ENCODE peak calls at places on chromosomes 3 and 15, in five cellular contexts. Z, Y, S, R and A are unnamed samples.
A peak's percentile ranks its signal among the peaks of the same experiment; 100 is the strongest.

GRCh38 chr3:121418182-121418581 is 127.6 kb downstream of the POLQ start:
- DNase-seq in Z (no peak), S (no peak), R (no peak), Y (no peak), A (no peak)

GRCh38 chr3:149657458-149657795 is 398 bp downstream of the WWTR1 start:
- DNase-seq in S (peak; percentile 17), R (no peak), Y (peak; percentile 74), Z (peak; percentile 33), A (no peak)

GRCh38 chr3:117874904-117875874 is 1159.5 kb downstream of the IGSF11 start:
- DNase-seq in S (no peak), Z (no peak), R (no peak), Y (no peak), A (no peak)

GRCh38 chr3:198080521-198081384 is 120.7 kb downstream of the LMLN start:
- DNase-seq in Y (peak; percentile 78), R (peak; percentile 81), Z (peak; percentile 79), S (peak; percentile 79), A (peak; percentile 78)

GRCh38 chr15:25618161-25618560 is 179.3 kb upstream of the UBE3A start:
- DNase-seq in Z (no peak), Y (no peak), S (no peak), R (no peak), A (no peak)

GRCh38 chr3:176740891-176741290 is 456.4 kb downstream of the TBL1XR1 start:
- DNase-seq in Y (no peak), R (peak; percentile 13), S (no peak), Z (no peak), A (no peak)

GRCh38 chr3:122902326-122902725 is 107.5 kb downstream of the SLC49A4 start:
- DNase-seq in S (no peak), Y (no peak), R (no peak), Z (no peak), A (no peak)

GRCh38 chr3:124818398-124819150 is 68.6 kb downstream of the ITGB5 start:
- DNase-seq in Z (no peak), Y (no peak), S (no peak), R (no peak), A (no peak)

GRCh38 chr15:74202461-74203401 is at the start of gene STRA6:
- DNase-seq in Z (no peak), Y (no peak), S (peak; percentile 38), R (peak; percentile 93), A (no peak)

GRCh38 chr3:115804722-115805121 is 181.4 kb downstream of the GAP43 start:
- DNase-seq in R (no peak), Y (no peak), S (no peak), Z (no peak), A (no peak)

DNA sequence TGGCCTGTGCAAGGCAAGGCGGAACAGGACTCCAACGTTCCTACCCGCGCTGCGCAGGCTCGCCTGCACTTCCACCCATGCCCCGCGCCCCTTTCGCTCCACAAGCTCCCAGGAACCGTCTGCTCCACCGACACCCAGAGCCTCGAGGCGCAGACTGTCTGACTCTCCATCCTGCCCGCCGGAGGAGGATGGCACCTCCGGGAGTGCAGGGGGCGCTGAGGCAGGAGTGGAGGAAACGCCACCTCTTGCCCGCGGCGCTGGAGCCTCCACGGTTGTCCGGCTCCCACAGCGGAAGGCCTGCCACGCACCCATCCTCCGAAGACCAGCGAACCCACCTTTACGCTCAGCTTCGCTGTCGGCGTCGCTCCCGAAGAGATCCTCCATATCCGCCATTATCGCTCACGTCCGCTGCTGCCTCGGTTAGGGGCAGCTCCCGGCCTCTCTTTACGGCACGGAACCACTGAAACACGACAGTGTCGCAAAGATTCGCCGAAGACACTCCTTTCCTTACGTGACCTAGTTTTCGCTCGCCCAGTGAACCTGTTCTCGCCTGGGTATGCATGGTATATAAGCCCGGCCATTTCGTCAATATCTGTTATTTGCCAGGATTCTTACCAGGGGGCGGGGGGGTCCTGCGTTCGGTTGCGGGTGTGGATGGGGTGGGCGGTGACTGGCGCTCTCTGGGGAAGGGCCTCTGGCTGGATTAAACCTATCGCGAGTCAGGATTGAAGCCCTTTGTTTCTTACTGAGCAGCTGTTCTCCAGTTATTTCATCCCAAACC is at the start of gene LEO1:
- DNase-seq in Z (peak; percentile 91), R (peak; percentile 88), S (peak; percentile 82), Y (peak; percentile 93), A (peak; percentile 79)
- TF ChIP-seq CTCF in Z (no peak), R (no peak), S (peak; percentile 48), Y (peak; percentile 34), A (peak; percentile 47)

GRCh38 chr3:100637197-100637631 is 27.8 kb downstream of the ADGRG7 start:
- DNase-seq in Z (no peak), R (no peak), Y (no peak), S (no peak), A (no peak)

GRCh38 chr3:100629728-100630127 is 20.3 kb downstream of the ADGRG7 start:
- DNase-seq in R (no peak), S (no peak), Y (no peak), Z (no peak), A (no peak)

GRCh38 chr3:100630664-100631063 is 21.3 kb downstream of the ADGRG7 start:
- DNase-seq in R (no peak), Z (no peak), S (no peak), Y (no peak), A (no peak)

GRCh38 chr3:100635273-100635701 is 25.9 kb downstream of the ADGRG7 start:
- DNase-seq in S (peak; percentile 12), Z (peak; percentile 46), Y (peak; percentile 21), R (no peak), A (no peak)

GRCh38 chr3:100634493-100635272 is 25.3 kb downstream of the ADGRG7 start:
- DNase-seq in Y (peak; percentile 61), Z (peak; percentile 57), R (no peak), S (no peak), A (no peak)
- TF ChIP-seq CTCF in Y (peak; percentile 56), Z (no peak), R (no peak), S (no peak), A (no peak)

GRCh38 chr3:193407156-193407555 is 28.6 kb upstream of the ATP13A5 start:
- DNase-seq in R (no peak), S (no peak), Y (no peak), Z (no peak), A (no peak)

GRCh38 chr3:193403307-193403706 is 24.8 kb upstream of the ATP13A5 start:
- DNase-seq in R (no peak), S (no peak), Z (no peak), Y (no peak), A (no peak)

GRCh38 chr3:193407688-193408087 is 29.1 kb upstream of the ATP13A5 start:
- DNase-seq in R (no peak), Y (no peak), Z (no peak), S (no peak), A (no peak)
- TF ChIP-seq CTCF in R (no peak), Y (no peak), Z (no peak), S (no peak), A (no peak)

GRCh38 chr15:63983071-63983711 is 63.1 kb downstream of the DAPK2 start:
- DNase-seq in S (no peak), R (peak; percentile 57), Z (no peak), Y (no peak), A (no peak)
- TF ChIP-seq CTCF in S (no peak), R (peak; percentile 49), Z (no peak), Y (no peak), A (peak; percentile 11)

GRCh38 chr3:2098398-2099027 is at the start of gene CNTN4:
- DNase-seq in Y (peak; percentile 80), S (peak; percentile 86), R (no peak), Z (peak; percentile 34), A (no peak)
- TF ChIP-seq CTCF in Y (peak; percentile 44), S (peak; percentile 47), R (no peak), Z (no peak), A (no peak)

DNA sequence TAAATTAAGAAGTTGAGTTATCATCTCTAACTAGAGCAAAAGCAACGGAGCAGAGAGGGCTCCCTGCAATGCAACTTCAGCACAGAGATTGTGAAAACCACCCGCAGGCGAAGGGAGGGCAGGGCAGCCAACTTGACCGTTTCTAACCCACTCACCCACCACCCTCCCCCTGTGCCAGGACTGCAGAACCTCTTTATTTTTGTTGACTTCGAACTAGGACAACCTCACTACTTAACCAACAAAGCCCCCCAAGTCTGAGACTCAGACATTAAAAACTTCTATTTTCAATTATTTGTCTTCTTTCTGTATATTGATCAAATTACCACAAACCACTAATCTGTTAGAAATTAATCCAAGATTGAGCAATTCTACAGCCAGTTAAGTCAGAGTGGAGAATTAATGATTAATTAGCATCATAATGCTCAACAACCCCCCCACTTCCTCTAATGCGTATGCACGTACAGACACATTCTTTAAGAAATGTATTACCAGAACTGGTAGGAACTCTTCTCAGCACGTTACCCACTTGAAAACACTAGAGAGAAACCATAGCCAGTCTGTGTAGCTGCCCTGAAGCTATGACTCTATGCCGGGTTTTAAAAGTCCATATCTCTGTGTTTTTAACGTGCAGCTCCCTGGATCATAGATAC is 2.0 kb downstream of the MGLL start:
- DNase-seq in R (no peak), Z (no peak), S (no peak), Y (peak; percentile 25), A (no peak)
- TF ChIP-seq CTCF in R (no peak), Z (no peak), S (no peak), Y (no peak), A (no peak)

GRCh38 chr3:3015472-3016089 is 94.6 kb downstream of the IL5RA start:
- DNase-seq in Y (no peak), R (no peak), Z (no peak), S (no peak), A (no peak)
- TF ChIP-seq CTCF in Y (peak; percentile 59), R (no peak), Z (no peak), S (peak; percentile 61), A (no peak)